ENCODE peak calls at places on chromosomes 5 and 9, in four cellular contexts. E is AG04450; L is cardiac muscle cell; O is effector memory CD4-positive, alpha-beta T cell. Z is an unnamed sample.

GRCh38 chr5:138824924-138825863 is 49.9 kb downstream of the LRRTM2 start:
- DNase-seq in E (no peak), L (peak), O (no peak), Z (no peak)

GRCh38 chr9:134734270-134734669 is 92.7 kb downstream of the COL5A1 start:
- DNase-seq in E (no peak), L (peak), O (no peak), Z (peak)

GRCh38 chr5:135615581-135616260 is 36.9 kb upstream of the CXCL14 start:
- DNase-seq in E (no peak), L (peak), O (no peak), Z (no peak)

GRCh38 chr9:137988051-137988450 is 110.5 kb downstream of the CACNA1B start:
- DNase-seq in E (no peak), L (no peak), O (no peak), Z (no peak)

GRCh38 chr5:81017320-81017719 is 57.2 kb downstream of the RASGRF2 start:
- DNase-seq in E (no peak), L (no peak), O (no peak), Z (no peak)

GRCh38 chr9:12680341-12680740 is 12.8 kb upstream of the TYRP1 start:
- DNase-seq in E (no peak), L (peak), O (no peak), Z (peak)

GRCh38 chr5:67012241-67012640 is 184.4 kb downstream of the CD180 start:
- DNase-seq in E (no peak), L (no peak), O (no peak), Z (no peak)

GRCh38 chr5:181218795-181219124 is 4.3 kb upstream of the TRIM41 start:
- DNase-seq in E (no peak), L (no peak), O (no peak), Z (no peak)

GRCh38 chr5:35852084-35852734 is 4.5 kb upstream of the IL7R start:
- DNase-seq in E (no peak), L (peak), O (no peak), Z (peak)

GRCh38 chr9:79847074-79847473 is 275.3 kb downstream of the TLE4 start:
- DNase-seq in E (no peak), L (no peak), O (no peak), Z (no peak)

GRCh38 chr5:146103594-146103993 is 1.8 kb downstream of the PLAC8L1 start:
- DNase-seq in E (no peak), L (peak), O (no peak), Z (no peak)

GRCh38 chr5:133675376-133676154 is 63.2 kb upstream of the FSTL4 start:
- DNase-seq in E (no peak), L (no peak), O (no peak), Z (peak)

GRCh38 chr5:10278658-10279279 is 28.7 kb downstream of the CCT5 start:
- DNase-seq in E (no peak), L (no peak), O (no peak), Z (no peak)

GRCh38 chr9:128068656-128069221 is 707 bp downstream of the SLC25A25 start:
- DNase-seq in E (no peak), L (no peak), O (no peak), Z (no peak)

GRCh38 chr5:170633235-170634041 is 129.6 kb downstream of the KCNIP1 start:
- DNase-seq in E (peak), L (peak), O (no peak), Z (peak)

DNA sequence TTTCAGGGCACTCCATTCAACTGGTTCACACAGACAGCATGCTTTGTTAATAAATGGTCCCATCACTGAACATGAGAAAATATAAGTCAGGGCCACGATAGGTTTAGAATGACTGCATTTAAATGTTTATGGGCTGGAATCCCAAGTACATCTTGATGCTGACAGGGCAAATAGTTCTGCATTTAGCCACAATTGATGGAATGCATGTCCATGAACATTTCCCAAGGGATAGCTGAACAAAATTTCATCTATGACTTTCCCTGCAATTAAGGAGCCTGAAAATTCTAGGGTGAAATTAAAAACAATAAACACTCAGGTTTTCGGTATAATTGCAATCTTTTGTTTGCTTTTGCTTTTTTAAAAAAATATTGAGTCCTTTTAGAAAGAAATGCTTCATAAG is 124.4 kb downstream of the CAAP1 start:
- DNase-seq in E (no peak), L (no peak), O (no peak), Z (no peak)
- H3K27ac ChIP-seq in E (no peak), L (no peak), O (no peak), Z (no peak)

DNA sequence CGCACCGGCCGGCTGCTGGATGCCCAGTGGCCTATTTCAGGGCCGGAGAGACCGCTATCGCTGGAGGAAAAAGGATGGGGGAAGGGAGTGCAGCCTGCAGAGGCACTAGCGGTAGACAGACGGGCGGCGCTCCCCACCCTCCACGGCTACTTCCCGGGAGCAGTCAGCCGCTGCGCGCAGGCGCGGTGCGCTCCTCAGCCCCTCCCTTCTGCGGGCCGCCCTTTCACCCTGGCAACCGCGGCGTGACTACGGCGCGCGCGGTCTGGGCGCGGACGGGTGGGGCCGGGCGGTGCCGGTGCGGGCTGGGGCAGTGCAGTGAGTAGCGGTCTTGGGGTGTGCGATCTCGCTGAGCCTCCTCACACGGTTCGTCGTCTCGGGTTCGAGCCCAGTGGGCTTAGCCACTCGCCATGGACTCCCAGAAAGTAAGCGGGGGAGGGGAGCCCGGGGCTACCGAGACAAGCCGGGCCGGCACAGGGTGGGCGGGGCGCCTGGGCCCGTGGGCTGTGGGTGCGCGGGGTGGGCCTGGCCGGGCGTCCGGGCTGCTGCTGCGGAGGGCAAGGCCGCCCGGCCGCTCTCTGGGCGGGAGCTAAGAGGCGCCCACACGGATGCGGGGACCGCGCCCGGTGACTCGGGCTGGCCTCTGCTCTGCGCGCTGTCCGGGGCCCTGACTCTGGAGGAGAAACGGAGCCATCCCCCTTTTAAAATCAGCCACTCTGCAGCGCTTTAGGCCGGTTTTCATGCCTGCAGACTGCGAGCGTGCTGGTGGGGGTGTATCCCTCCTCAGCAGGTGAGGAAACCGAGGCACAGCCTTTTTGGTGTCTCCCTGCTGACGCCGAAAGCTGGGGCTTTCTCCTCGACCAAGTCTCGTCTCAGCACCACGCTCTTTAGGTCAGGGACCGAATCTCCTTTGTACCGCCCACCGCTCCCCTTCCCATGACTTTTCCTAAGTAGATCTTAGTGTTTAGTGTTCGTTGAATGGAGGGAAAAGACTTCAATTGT is at the start of gene FSD1L:
- DNase-seq in E (peak), L (peak), O (peak), Z (peak)
- H3K4me3 ChIP-seq in E (peak), L (peak), O (peak), Z (peak)

DNA sequence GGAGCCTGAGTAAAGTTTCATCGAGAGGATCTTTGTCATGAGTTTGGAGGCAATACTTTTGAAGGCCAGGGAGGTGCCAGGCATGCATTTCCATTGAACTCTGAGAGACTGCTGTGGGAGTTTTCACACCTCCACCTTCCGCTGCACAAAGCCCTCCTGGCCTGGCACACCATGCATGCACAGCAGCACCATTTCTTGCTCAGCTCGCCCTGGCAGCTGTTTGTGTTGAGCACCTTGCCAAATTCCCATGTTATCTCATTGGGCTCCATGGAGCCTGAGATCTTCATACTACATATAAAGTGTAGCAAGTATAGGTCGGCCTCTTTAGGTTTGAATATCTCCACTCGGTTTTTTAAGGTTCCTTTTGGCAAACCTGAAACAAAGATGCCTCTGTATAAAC is 125.7 kb upstream of the CLINT1 start:
- DNase-seq in E (no peak), L (no peak), O (no peak), Z (no peak)
- H3K27ac ChIP-seq in E (no peak), L (no peak), O (no peak), Z (no peak)

GRCh38 chr5:154646841-154647759 is 108.1 kb upstream of the LARP1 start:
- DNase-seq in E (no peak), L (peak), O (no peak), Z (no peak)
- H3K4me3 ChIP-seq in E (peak), L (no peak), O (peak), Z (no peak)

GRCh38 chr5:42531611-42532010 is 108.4 kb downstream of the GHR start:
- DNase-seq in E (no peak), L (no peak), O (no peak), Z (no peak)
- H3K27ac ChIP-seq in E (no peak), L (no peak), O (no peak), Z (no peak)

DNA sequence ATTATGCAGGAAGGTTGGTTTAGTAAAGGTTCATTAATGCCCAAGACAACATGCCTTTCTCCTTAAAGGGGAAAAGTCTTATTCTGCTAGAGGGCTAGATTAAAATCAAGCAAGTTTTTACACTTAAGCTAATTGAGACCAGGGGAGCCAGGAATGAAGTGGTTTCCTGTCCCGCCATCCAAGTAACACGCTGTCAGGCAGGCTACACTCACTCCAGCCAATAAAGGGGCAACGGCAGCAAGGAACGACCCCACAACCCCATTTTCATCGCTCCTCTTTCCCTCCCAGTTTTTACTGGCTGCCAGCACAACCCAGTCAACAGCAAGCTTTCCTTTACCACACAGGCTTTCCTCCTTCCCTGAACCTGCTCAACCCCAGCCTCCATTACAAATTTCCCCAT is 225.1 kb downstream of the DCP2 start:
- DNase-seq in E (no peak), L (peak), O (no peak), Z (no peak)
- H3K4me3 ChIP-seq in E (no peak), L (peak), O (no peak), Z (no peak)

GRCh38 chr5:153623906-153624765 is 133.7 kb downstream of the GRIA1 start:
- DNase-seq in E (no peak), L (no peak), O (no peak), Z (no peak)
- H3K27ac ChIP-seq in E (no peak), L (no peak), O (no peak), Z (no peak)

Z was measured in SJSA1.